ENCODE peak calls at places on chromosomes 6 and 20, in five cellular contexts. H is epithelial cell of prostate, T is fibroblast of mammary gland, K is amniotic epithelial cell, M is NCI-H774. U is an unnamed sample.
A peak's percentile ranks its signal among the peaks of the same experiment; 100 is the strongest.

GRCh38 chr6:73798592-73798991 is 102.6 kb downstream of the CD109 start:
- DNase-seq in T (peak; percentile 98), M (no peak), H (peak; percentile 55), K (peak; percentile 98), U (no peak)

GRCh38 chr20:25314497-25315417 is 66.9 kb downstream of the PYGB start:
- DNase-seq in K (no peak), T (no peak), M (no peak), H (no peak), U (no peak)

GRCh38 chr6:84871925-84872324 is 107.5 kb upstream of the TBX18 start:
- DNase-seq in K (no peak), T (no peak), H (no peak), M (no peak), U (no peak)

GRCh38 chr20:8647868-8648495 is 420.9 kb upstream of the PLCB4 start:
- DNase-seq in H (no peak), M (no peak), T (peak; percentile 44), K (peak; percentile 74), U (no peak)

GRCh38 chr6:94052754-94053153 is 633.4 kb upstream of the EPHA7 start:
- DNase-seq in T (peak; percentile 41), K (peak; percentile 21), H (no peak), M (no peak), U (no peak)

GRCh38 chr6:46325561-46326525 is 155.1 kb upstream of the ENPP5 start:
- DNase-seq in M (no peak), K (peak; percentile 82), T (peak; percentile 91), H (no peak), U (peak; percentile 67)

GRCh38 chr20:48877299-48877698 is 44.2 kb upstream of the ARFGEF2 start:
- DNase-seq in K (no peak), T (no peak), H (no peak), M (no peak), U (no peak)

GRCh38 chr6:5084787-5085637 is at the start of gene PPP1R3G:
- DNase-seq in T (peak; percentile 64), K (peak; percentile 66), H (no peak), M (no peak), U (peak; percentile 60)

GRCh38 chr6:14037402-14038277 is 79.9 kb upstream of the CD83 start:
- DNase-seq in K (peak; percentile 59), H (no peak), T (peak; percentile 84), M (no peak), U (no peak)

GRCh38 chr6:31187780-31188194 is 17.3 kb upstream of the POU5F1 start:
- DNase-seq in K (peak; percentile 9), H (no peak), M (no peak), T (no peak), U (no peak)

GRCh38 chr6:121817141-121817540 is 381.7 kb downstream of the GJA1 start:
- DNase-seq in M (no peak), K (peak; percentile 98), T (no peak), H (no peak), U (no peak)

GRCh38 chr6:140178550-140179334 is 804.3 kb upstream of the CITED2 start:
- DNase-seq in M (no peak), T (peak; percentile 94), K (peak; percentile 47), H (no peak), U (no peak)

GRCh38 chr6:112780498-112781096 is 433.5 kb downstream of the RFPL4B start:
- DNase-seq in K (peak; percentile 77), H (peak; percentile 14), T (peak; percentile 85), M (peak; percentile 17), U (peak; percentile 81)

GRCh38 chr6:139597087-139597763 is 222.8 kb upstream of the CITED2 start:
- DNase-seq in T (peak; percentile 8), H (no peak), K (no peak), M (no peak), U (no peak)

GRCh38 chr6:146819596-146820320 is 221.0 kb downstream of the ADGB start:
- DNase-seq in T (peak; percentile 43), K (peak; percentile 57), M (no peak), H (no peak), U (no peak)

GRCh38 chr6:124393536-124393935 is 568.7 kb upstream of the RNF217 start:
- DNase-seq in K (peak; percentile 11), M (no peak), H (no peak), T (peak; percentile 21), U (no peak)

GRCh38 chr6:164753517-164753916 is 555.9 kb downstream of the C6orf118 start:
- DNase-seq in H (peak; percentile 6), M (no peak), T (peak; percentile 63), K (no peak), U (no peak)

GRCh38 chr6:42028234-42029061 is 21.9 kb upstream of the TAF8 start:
- DNase-seq in M (no peak), T (peak; percentile 77), H (no peak), K (peak; percentile 96), U (no peak)

GRCh38 chr6:30611150-30611855 is 5.7 kb downstream of the PPP1R10 start:
- DNase-seq in T (no peak), M (no peak), H (no peak), K (peak; percentile 81), U (no peak)

GRCh38 chr20:50844430-50845100 is 49.7 kb downstream of the BCAS4 start:
- DNase-seq in H (peak; percentile 98), T (peak; percentile 82), M (no peak), K (peak; percentile 78), U (no peak)

GRCh38 chr6:148074735-148075134 is 267.9 kb upstream of the SASH1 start:
- DNase-seq in H (no peak), T (no peak), K (no peak), M (no peak), U (no peak)

GRCh38 chr20:5065489-5066383 is 54.0 kb downstream of the PCNA start:
- DNase-seq in H (peak; percentile 97), M (no peak), K (peak; percentile 98), T (peak; percentile 98), U (no peak)

GRCh38 chr6:109455502-109456282 is at the start of gene MICAL1:
- DNase-seq in K (peak; percentile 21), M (peak; percentile 86), T (no peak), H (no peak), U (peak; percentile 79)

GRCh38 chr6:40349092-40349491 is 238.1 kb downstream of the LRFN2 start:
- DNase-seq in K (no peak), M (no peak), T (no peak), H (no peak), U (no peak)

GRCh38 chr20:20237093-20237959 is 130.6 kb upstream of the INSM1 start:
- DNase-seq in H (no peak), M (peak; percentile 40), K (peak; percentile 9), T (peak; percentile 27), U (peak; percentile 70)

GRCh38 chr20:57650756-57651483 is 30.7 kb upstream of the ZBP1 start:
- DNase-seq in T (no peak), H (no peak), K (no peak), M (no peak), U (peak; percentile 95)

GRCh38 chr6:7414811-7415210 is 25.2 kb downstream of the RIOK1 start:
- DNase-seq in K (peak; percentile 97), M (no peak), H (no peak), T (peak; percentile 87), U (no peak)

GRCh38 chr6:100078509-100078908 is 84.5 kb upstream of the MCHR2 start:
- DNase-seq in T (peak; percentile 41), M (no peak), H (peak; percentile 22), K (peak; percentile 55), U (no peak)

GRCh38 chr6:50925981-50926380 is 107.3 kb downstream of the TFAP2B start:
- DNase-seq in M (no peak), H (no peak), T (no peak), K (no peak), U (no peak)

GRCh38 chr6:142902636-142903053 is 42.3 kb downstream of the HIVEP2 start:
- DNase-seq in M (no peak), H (peak; percentile 87), T (peak; percentile 98), K (peak; percentile 99), U (no peak)

GRCh38 chr6:88380083-88380482 is 213.9 kb upstream of the CNR1 start:
- DNase-seq in T (peak; percentile 95), H (peak; percentile 43), K (peak; percentile 56), M (no peak), U (no peak)

U was measured in NCI-H1417.